ENCODE peak calls at places on chromosomes 12 and 14, in four cellular contexts. G is GM23248, V is MM.1S, C is DND-41. F is an unnamed sample.

GRCh38 chr14:53035796-53036195 is 84.9 kb upstream of the FERMT2 start:
- DNase-seq in G (peak), V (no peak), C (no peak), F (peak)

GRCh38 chr12:106021516-106021915 is 117.2 kb downstream of the NUAK1 start:
- DNase-seq in G (no peak), V (no peak), C (no peak), F (no peak)

GRCh38 chr14:104893435-104894207 is 28.6 kb downstream of the CEP170B start:
- DNase-seq in G (no peak), V (peak), C (no peak), F (no peak)

GRCh38 chr12:57756406-57757341 is 1.8 kb downstream of the MARCHF9 start:
- DNase-seq in G (no peak), V (peak), C (peak), F (no peak)

GRCh38 chr14:102525213-102526143 is 15.9 kb upstream of the ANKRD9 start:
- DNase-seq in G (peak), V (peak), C (peak), F (peak)

GRCh38 chr12:88036368-88036965 is 7.3 kb upstream of the C12orf50 start:
- DNase-seq in G (peak), V (no peak), C (no peak), F (peak)

GRCh38 chr12:98646165-98646764 is 1.2 kb downstream of the APAF1 start:
- DNase-seq in G (peak), V (no peak), C (no peak), F (peak)

GRCh38 chr14:25833341-25834121 is 764.3 kb downstream of the NOVA1 start:
- DNase-seq in G (peak), V (peak), C (peak), F (peak)

GRCh38 chr12:84922721-84923120 is 10.1 kb upstream of the SLC6A15 start:
- DNase-seq in G (peak), V (no peak), C (no peak), F (no peak)

GRCh38 chr14:50697659-50698290 is 29.7 kb upstream of the SAV1 start:
- DNase-seq in G (no peak), V (no peak), C (no peak), F (peak)

GRCh38 chr12:107448198-107448597 is 237.4 kb upstream of the PWP1 start:
- DNase-seq in G (peak), V (no peak), C (peak), F (no peak)

GRCh38 chr14:105711058-105711620 is 184.8 kb downstream of the TMEM121 start:
- DNase-seq in G (no peak), V (no peak), C (no peak), F (no peak)

GRCh38 chr12:119678459-119678858 is 10.5 kb downstream of the PRKAB1 start:
- DNase-seq in G (no peak), V (no peak), C (no peak), F (peak)

GRCh38 chr14:68924392-68925158 is 54.5 kb downstream of the ACTN1 start:
- DNase-seq in G (no peak), V (no peak), C (no peak), F (no peak)

GRCh38 chr12:107318804-107319535 is 225.6 kb upstream of the CRY1 start:
- DNase-seq in G (peak), V (no peak), C (no peak), F (peak)

GRCh38 chr12:44847888-44848770 is 28.0 kb downstream of the NELL2 start:
- DNase-seq in G (no peak), V (peak), C (peak), F (no peak)

GRCh38 chr12:95601091-95601490 is 49.8 kb upstream of the USP44 start:
- DNase-seq in G (no peak), V (no peak), C (no peak), F (no peak)

GRCh38 chr12:95541436-95541835 is 9.8 kb downstream of the USP44 start:
- DNase-seq in G (no peak), V (no peak), C (no peak), F (no peak)

GRCh38 chr12:60529261-60529660 is 933.4 kb downstream of the SLC16A7 start:
- DNase-seq in G (no peak), V (no peak), C (no peak), F (no peak)

GRCh38 chr12:60100150-60100549 is 504.3 kb downstream of the SLC16A7 start:
- DNase-seq in G (peak), V (no peak), C (no peak), F (no peak)

GRCh38 chr12:68175566-68176033 is 16.1 kb upstream of the IFNG start:
- DNase-seq in G (no peak), V (peak), C (peak), F (no peak)

GRCh38 chr12:90229771-90230170 is 521.1 kb upstream of the ATP2B1 start:
- DNase-seq in G (no peak), V (no peak), C (no peak), F (peak)

GRCh38 chr12:95412826-95413311 is 61.1 kb upstream of the METAP2 start:
- DNase-seq in G (peak), V (no peak), C (no peak), F (peak)

GRCh38 chr14:30193791-30194407 is 266.3 kb upstream of the PRKD1 start:
- DNase-seq in G (peak), V (no peak), C (no peak), F (peak)

GRCh38 chr14:102778616-102779351 is 1.5 kb downstream of the TRAF3 start:
- DNase-seq in G (peak), V (no peak), C (no peak), F (no peak)

DNA sequence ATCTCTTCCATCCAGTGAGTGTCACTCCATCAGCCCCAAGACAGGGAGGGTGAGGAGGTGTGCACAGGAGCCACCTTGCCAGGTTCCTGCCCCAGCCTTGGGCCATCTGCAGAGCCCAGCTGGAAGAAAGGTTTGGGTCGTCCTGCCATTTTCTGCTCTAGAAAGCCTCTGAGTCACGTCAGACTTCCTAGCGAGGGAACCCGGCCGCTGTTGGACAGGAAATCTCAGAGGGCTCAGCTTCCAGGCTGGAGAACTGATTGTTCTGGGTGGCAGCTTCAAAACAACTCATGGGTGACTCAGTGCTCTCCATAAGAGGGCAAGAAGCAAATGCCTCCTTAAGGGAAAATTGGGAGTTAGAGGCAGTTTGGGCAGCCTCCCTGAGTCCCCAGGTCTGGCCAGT is 16.6 kb downstream of the HIP1R start:
- DNase-seq in G (peak), V (no peak), C (no peak), F (peak)
- H3K9ac ChIP-seq in G (peak), V (no peak), C (no peak), F (no peak)

DNA sequence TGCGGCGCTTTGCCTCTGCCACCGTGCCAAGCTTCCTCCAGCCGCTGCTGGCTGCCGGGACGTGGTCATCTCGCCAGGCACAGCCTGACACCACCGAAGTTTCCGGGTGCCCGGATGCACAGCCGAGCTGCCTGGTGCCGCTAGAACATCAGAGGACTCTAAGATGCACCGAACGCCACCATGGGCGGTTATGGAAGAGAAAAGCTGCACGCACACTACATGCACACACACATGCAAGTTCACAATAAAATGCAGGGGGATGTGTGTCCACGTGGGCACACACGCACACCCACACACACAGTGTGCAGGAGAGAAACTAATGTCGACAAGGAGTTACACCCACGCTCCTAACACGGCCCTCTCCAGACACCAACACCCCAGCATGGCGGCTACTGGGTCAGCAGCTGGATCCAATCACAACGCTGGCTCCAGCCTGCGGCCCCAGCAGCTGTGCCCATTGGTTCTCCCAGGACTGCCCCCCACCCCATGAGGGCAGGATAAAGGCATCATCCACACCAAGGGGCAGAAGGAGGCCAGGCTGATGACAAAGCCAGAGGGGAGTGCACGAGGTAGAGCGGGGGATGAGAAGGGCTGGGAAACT is 82.7 kb downstream of the BCL11B start:
- DNase-seq in G (peak), V (no peak), C (no peak), F (no peak)
- H3K4me3 ChIP-seq in G (no peak), V (no peak), C (no peak), F (no peak)

DNA sequence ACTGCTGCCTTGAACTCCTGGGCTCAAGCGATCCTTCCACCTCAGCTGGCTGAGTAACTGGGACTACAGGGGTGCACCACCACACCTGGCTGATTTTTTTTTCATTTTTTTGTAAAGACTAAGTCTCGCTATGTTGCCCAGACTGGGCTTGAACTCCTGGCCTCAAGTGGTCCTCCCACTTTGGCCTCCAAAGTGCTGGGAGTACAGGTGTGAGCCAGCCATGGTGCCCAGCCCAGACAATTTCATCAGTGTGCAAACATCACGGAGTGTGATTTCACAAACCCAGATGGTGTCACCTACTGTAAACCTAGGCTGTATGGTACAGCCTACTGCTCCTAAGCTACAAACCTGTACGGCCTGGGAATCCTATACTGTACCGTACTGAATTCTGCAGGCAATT is 6.9 kb upstream of the BCL7A start:
- DNase-seq in G (no peak), V (no peak), C (no peak), F (no peak)
- H3K9ac ChIP-seq in G (no peak), V (no peak), C (no peak), F (no peak)

DNA sequence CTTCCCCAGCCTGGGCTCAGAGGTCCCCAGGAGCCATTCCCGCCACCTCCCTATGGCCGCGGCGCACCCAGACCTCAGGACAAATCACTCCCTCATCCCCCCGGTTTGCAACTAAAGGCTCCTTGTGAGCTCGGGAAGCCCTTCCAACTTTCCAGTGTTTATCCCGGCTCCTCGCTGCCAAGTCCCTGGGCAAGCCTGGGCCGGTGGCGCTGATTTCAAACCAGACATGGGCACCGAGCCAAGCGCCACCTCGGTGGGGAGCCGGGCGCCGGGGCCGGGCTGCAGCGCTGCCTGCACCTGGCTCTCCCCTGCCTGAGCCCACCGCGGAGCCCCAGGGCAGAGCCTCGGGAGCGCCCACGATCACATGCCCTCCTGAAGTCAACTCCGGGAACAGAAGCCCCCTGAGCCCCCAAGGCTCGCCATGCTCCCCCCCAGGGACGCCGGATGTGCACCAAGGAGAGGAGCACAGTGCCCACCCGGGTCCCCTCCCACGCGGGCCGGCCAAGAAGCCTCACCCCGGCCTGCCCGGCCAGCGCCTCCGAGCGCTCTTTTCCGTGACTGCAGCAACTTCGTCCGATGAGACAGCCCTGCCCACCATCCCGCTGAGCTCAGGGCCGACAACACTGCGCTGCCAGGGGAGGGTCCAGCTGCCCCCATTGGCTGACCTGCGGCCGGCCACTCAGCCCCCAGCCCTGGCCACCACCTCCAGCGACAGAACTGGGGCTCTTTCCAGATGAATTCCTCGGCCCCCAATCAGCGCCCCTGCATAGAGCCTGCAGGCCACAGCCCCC is 50.0 kb downstream of the NCOR2 start:
- DNase-seq in G (peak), V (no peak), C (no peak), F (no peak)
- H3K4me3 ChIP-seq in G (peak), V (no peak), C (no peak), F (peak)

F was measured in astrocyte.